ENCODE peak calls at places on chromosome 1, in eight cellular contexts. D is tibial nerve; C is thoracic aorta; R is tibial artery; L is neural progenitor cell; T is body of pancreas; H is CD8-positive, alpha-beta T cell; V is hepatocyte. S is an unnamed sample.

GRCh38 chr1:155043259-155043658 is 7.9 kb upstream of the ADAM15 start:
- DNase-seq in D (no peak), C (no peak), R (no peak), L (no peak), T (no peak), H (no peak), V (peak; percentile 43), S (no peak)

GRCh38 chr1:22562584-22563551 is at the start of gene EPHA8:
- DNase-seq in D (no peak), C (no peak), R (no peak), L (peak; percentile 57), T (peak; percentile 87), H (no peak), V (no peak), S (no peak)

GRCh38 chr1:154969741-154970452 is 650 bp downstream of the SHC1 start:
- DNase-seq in D (no peak), C (no peak), R (peak; percentile 75), L (peak; percentile 33), T (no peak), H (no peak), V (no peak), S (no peak)

GRCh38 chr1:86708923-86709322 is 4.5 kb downstream of the SH3GLB1 start:
- DNase-seq in D (no peak), C (no peak), R (no peak), L (no peak), T (no peak), H (no peak), V (no peak), S (no peak)

GRCh38 chr1:23593556-23594148 is 34.4 kb upstream of the ID3 start:
- DNase-seq in D (no peak), C (no peak), R (no peak), L (no peak), T (peak; percentile 85), H (no peak), V (peak; percentile 63), S (no peak)

GRCh38 chr1:107840746-107841145 is 124.2 kb downstream of the VAV3 start:
- DNase-seq in D (no peak), C (no peak), R (no peak), L (no peak), T (no peak), H (no peak), V (no peak), S (no peak)

GRCh38 chr1:214404571-214405213 is 123.7 kb downstream of the SMYD2 start:
- DNase-seq in D (no peak), C (no peak), R (no peak), L (no peak), T (no peak), H (no peak), V (no peak), S (no peak)

GRCh38 chr1:17433261-17433660 is 6.2 kb downstream of the RCC2 start:
- DNase-seq in D (no peak), C (no peak), R (no peak), L (no peak), T (no peak), H (no peak), V (no peak), S (no peak)

GRCh38 chr1:173149887-173150286 is 57.2 kb downstream of the TNFSF4 start:
- DNase-seq in D (no peak), C (no peak), R (no peak), L (no peak), T (no peak), H (no peak), V (peak; percentile 41), S (peak; percentile 42)

GRCh38 chr1:15654091-15654690 is 29.9 kb upstream of the PLEKHM2 start:
- DNase-seq in D (no peak), C (no peak), R (no peak), L (no peak), T (no peak), H (no peak), V (no peak), S (no peak)

GRCh38 chr1:174244017-174244416 is 84.7 kb downstream of the RABGAP1L start:
- DNase-seq in D (no peak), C (no peak), R (no peak), L (no peak), T (no peak), H (no peak), V (no peak), S (no peak)

GRCh38 chr1:174242856-174243255 is 83.5 kb downstream of the RABGAP1L start:
- DNase-seq in D (no peak), C (no peak), R (no peak), L (no peak), T (no peak), H (no peak), V (no peak), S (no peak)

GRCh38 chr1:174243451-174244000 is 84.2 kb downstream of the RABGAP1L start:
- DNase-seq in D (no peak), C (no peak), R (no peak), L (no peak), T (no peak), H (no peak), V (no peak), S (no peak)

GRCh38 chr1:174239541-174239940 is 80.2 kb downstream of the RABGAP1L start:
- DNase-seq in D (no peak), C (no peak), R (no peak), L (no peak), T (no peak), H (no peak), V (no peak), S (no peak)
- H3K4me3 ChIP-seq in D (no peak overlapping the region), C (no peak overlapping the region), R (no peak overlapping the region), L (no peak overlapping the region), T (no peak overlapping the region), H (no peak overlapping the region), V (no peak overlapping the region), S (no peak overlapping the region)

GRCh38 chr1:200266871-200267270 is 143.0 kb downstream of the ZNF281 start:
- DNase-seq in D (no peak), C (no peak), R (no peak), L (no peak), T (no peak), H (no peak), V (no peak), S (no peak)

GRCh38 chr1:200263203-200263602 is 146.6 kb downstream of the ZNF281 start:
- DNase-seq in D (no peak), C (no peak), R (no peak), L (no peak), T (no peak), H (no peak), V (no peak), S (no peak)

GRCh38 chr1:200258447-200259375 is 151.1 kb downstream of the ZNF281 start:
- DNase-seq in D (no peak), C (no peak), R (no peak), L (no peak), T (no peak), H (peak; percentile 7), V (no peak), S (no peak)

GRCh38 chr1:200260587-200261335 is 149.1 kb downstream of the ZNF281 start:
- DNase-seq in D (no peak), C (no peak), R (no peak), L (no peak), T (no peak), H (no peak), V (no peak), S (no peak)

GRCh38 chr1:200262326-200262965 is 147.4 kb downstream of the ZNF281 start:
- DNase-seq in D (no peak), C (no peak), R (no peak), L (no peak), T (no peak), H (no peak), V (no peak), S (no peak)
- TF ChIP-seq CTCF in D (no peak), C (no peak), R (no peak), L (no peak), T (no peak), H (no peak), V (no peak), S (no peak)

GRCh38 chr1:34165422-34165921 is 442 bp upstream of the CSMD2 start:
- DNase-seq in D (no peak), C (no peak), R (no peak), L (peak; percentile 32), T (no peak), H (no peak), V (no peak), S (no peak)

GRCh38 chr1:34167091-34167788 is 2.2 kb upstream of the CSMD2 start:
- DNase-seq in D (no peak), C (no peak), R (no peak), L (peak; percentile 39), T (no peak), H (no peak), V (no peak), S (no peak)

GRCh38 chr1:34163792-34164509 is 1.1 kb downstream of the CSMD2 start:
- DNase-seq in D (no peak), C (no peak), R (no peak), L (peak; percentile 78), T (no peak), H (no peak), V (peak; percentile 19), S (no peak)

GRCh38 chr1:34164510-34165381 is at the start of gene CSMD2:
- DNase-seq in D (no peak), C (no peak), R (no peak), L (peak; percentile 88), T (peak; percentile 28), H (no peak), V (peak; percentile 76), S (no peak)

DNA sequence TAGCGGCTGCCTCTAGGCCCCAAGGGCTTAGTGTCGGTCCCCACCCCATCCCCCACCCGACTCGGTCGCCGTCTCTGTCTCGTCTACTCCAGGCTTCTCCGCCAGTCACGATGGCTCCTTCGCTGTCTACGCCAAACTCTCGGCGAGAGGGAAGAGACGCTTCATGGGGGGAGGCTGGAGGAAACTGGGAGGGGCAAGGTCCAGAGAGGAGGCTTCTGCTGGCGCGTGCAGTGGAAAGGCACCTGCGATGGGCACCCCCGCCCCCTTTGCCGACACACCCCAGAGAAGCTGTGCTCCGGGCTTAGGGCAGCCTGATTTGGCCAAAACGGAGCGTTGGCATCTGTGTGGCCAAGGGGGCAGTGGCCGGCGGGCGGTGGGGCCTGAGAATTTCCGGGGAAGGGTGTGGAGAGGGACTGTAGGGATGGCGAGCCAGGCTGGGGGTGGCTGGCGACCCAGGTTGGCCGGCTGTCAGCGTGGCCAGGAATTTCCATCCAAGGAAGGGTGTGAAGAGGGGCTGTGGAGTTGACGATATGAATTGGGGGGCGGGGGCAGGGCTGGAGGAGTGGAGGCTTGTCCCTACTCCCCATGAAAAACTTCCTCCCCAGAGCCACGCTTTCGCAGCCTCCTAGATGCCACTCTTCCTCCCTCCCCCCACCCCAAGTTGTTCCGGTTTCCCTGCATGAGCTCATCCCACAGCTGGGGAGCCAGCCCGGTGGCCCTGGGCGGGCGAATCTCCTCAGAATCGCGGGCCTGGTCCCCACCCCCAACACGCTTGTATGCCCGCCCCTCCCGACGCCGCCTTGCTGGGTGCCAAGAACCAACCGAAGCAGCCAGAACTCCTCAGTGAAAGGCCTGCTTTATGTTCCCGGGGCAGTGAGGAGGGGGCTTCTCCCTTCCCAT is 1.4 kb upstream of the CSMD2 start:
- DNase-seq in D (no peak), C (no peak), R (no peak), L (peak; percentile 75), T (no peak), H (no peak), V (no peak), S (no peak)
- H3K4me1 ChIP-seq in D (peaks cover 16% of the 10 kb centered on the region), C (peaks cover 25% of the 10 kb centered on the region), R (peaks cover 39% of the 10 kb centered on the region), L (peaks cover 23% of the 10 kb centered on the region), T (peaks cover 37% of the 10 kb centered on the region), H (peaks cover 6% of the 10 kb centered on the region), V (peaks cover 20% of the 10 kb centered on the region), S (peaks cover 10% of the 10 kb centered on the region)

GRCh38 chr1:179742717-179743678 is at the start of gene FAM163A:
- DNase-seq in D (no peak), C (no peak), R (no peak), L (peak; percentile 71), T (peak; percentile 6), H (no peak), V (peak; percentile 32), S (no peak)
- H3K4me3 ChIP-seq in D (peak within 1 kb of the TSS; percentile 42), C (peak within 1 kb of the TSS; percentile 46), R (peak within 1 kb of the TSS; percentile 44), L (peak within 1 kb of the TSS; percentile 56), T (peak within 1 kb of the TSS; percentile 12), H (peak within 1 kb of the TSS; percentile 30), V (peak within 1 kb of the TSS; percentile 49), S (peak within 1 kb of the TSS; percentile 19)